ENCODE peak calls at places on chromosomes 1 and 21, in four cellular contexts. One of them, this sample, is unnamed.

GRCh38 chr1:51961231-51961630 is 29.3 kb downstream of the RAB3B start:
- DNase-seq in H1: no peak
- DNase-seq in WTC11: no peak
- DNase-seq in SK-N-SH: no peak
- DNase-seq in this sample: no peak

GRCh38 chr1:6801199-6801598 is 15.9 kb downstream of the CAMTA1 start:
- DNase-seq in H1: no peak
- DNase-seq in SK-N-SH: no peak
- DNase-seq in WTC11: no peak
- DNase-seq in this sample: no peak

GRCh38 chr1:38451541-38451993 is 405.0 kb upstream of the POU3F1 start:
- DNase-seq in WTC11: no peak
- DNase-seq in SK-N-SH: no peak
- DNase-seq in H1: no peak
- DNase-seq in this sample: peak; percentile 21

GRCh38 chr1:80892452-80892995 is 908.2 kb upstream of the ADGRL2 start:
- DNase-seq in WTC11: no peak
- DNase-seq in SK-N-SH: no peak
- DNase-seq in H1: no peak
- DNase-seq in this sample: no peak

GRCh38 chr1:209368864-209369598 is 214.5 kb upstream of the CAMK1G start:
- DNase-seq in SK-N-SH: no peak
- DNase-seq in H1: no peak
- DNase-seq in WTC11: no peak
- DNase-seq in this sample: no peak

GRCh38 chr1:202968895-202969295 is 1.8 kb upstream of the CYB5R1 start:
- DNase-seq in WTC11: peak; percentile 30
- DNase-seq in H1: no peak
- DNase-seq in SK-N-SH: peak; percentile 62
- DNase-seq in this sample: peak; percentile 85

GRCh38 chr1:58927026-58927721 is 143.3 kb upstream of the JUN start:
- DNase-seq in SK-N-SH: no peak
- DNase-seq in WTC11: no peak
- DNase-seq in H1: no peak
- DNase-seq in this sample: no peak

GRCh38 chr1:208047476-208047934 is 136.6 kb upstream of the CD34 start:
- DNase-seq in H1: no peak
- DNase-seq in SK-N-SH: no peak
- DNase-seq in WTC11: no peak
- DNase-seq in this sample: no peak

GRCh38 chr1:64309468-64309867 is 106.0 kb downstream of the UBE2U start:
- DNase-seq in SK-N-SH: no peak
- DNase-seq in WTC11: no peak
- DNase-seq in H1: no peak
- DNase-seq in this sample: no peak

GRCh38 chr1:7265771-7266371 is 480.6 kb downstream of the CAMTA1 start:
- DNase-seq in SK-N-SH: peak; percentile 83
- DNase-seq in WTC11: no peak
- DNase-seq in H1: no peak
- DNase-seq in this sample: no peak

GRCh38 chr1:201538618-201539551 is at the start of gene NAV1:
- DNase-seq in H1: no peak
- DNase-seq in SK-N-SH: peak; percentile 90
- DNase-seq in WTC11: peak; percentile 65
- DNase-seq in this sample: no peak

GRCh38 chr1:231778009-231778719 is 151.6 kb downstream of the DISC1 start:
- DNase-seq in SK-N-SH: no peak
- DNase-seq in H1: no peak
- DNase-seq in WTC11: no peak
- DNase-seq in this sample: no peak

GRCh38 chr1:6205849-6206845 is at the start of gene RNF207:
- DNase-seq in WTC11: peak; percentile 83
- DNase-seq in SK-N-SH: no peak
- DNase-seq in H1: no peak
- DNase-seq in this sample: peak; percentile 84

GRCh38 chr1:3691421-3692204 is 39.3 kb downstream of the TP73 start:
- DNase-seq in SK-N-SH: no peak
- DNase-seq in WTC11: no peak
- DNase-seq in H1: no peak
- DNase-seq in this sample: no peak

GRCh38 chr1:28437260-28437923 is 67.9 kb downstream of the PHACTR4 start:
- DNase-seq in SK-N-SH: no peak
- DNase-seq in WTC11: no peak
- DNase-seq in H1: no peak
- DNase-seq in this sample: no peak

GRCh38 chr1:228039504-228039903 is 32.7 kb downstream of the WNT3A start:
- DNase-seq in SK-N-SH: no peak
- DNase-seq in WTC11: no peak
- DNase-seq in H1: no peak
- DNase-seq in this sample: no peak

GRCh38 chr1:221344693-221345092 is 397.2 kb downstream of the DUSP10 start:
- DNase-seq in H1: no peak
- DNase-seq in WTC11: no peak
- DNase-seq in SK-N-SH: no peak
- DNase-seq in this sample: no peak

GRCh38 chr1:94538243-94538827 is 3.2 kb downstream of the F3 start:
- DNase-seq in H1: no peak
- DNase-seq in WTC11: peak; percentile 30
- DNase-seq in SK-N-SH: no peak
- DNase-seq in this sample: no peak

GRCh38 chr1:223706077-223706988 is 6.0 kb upstream of the CAPN2 start:
- DNase-seq in SK-N-SH: no peak
- DNase-seq in H1: no peak
- DNase-seq in WTC11: no peak
- DNase-seq in this sample: no peak

GRCh38 chr21:39114871-39115658 is 68.2 kb downstream of the PSMG1 start:
- DNase-seq in H1: no peak
- DNase-seq in SK-N-SH: no peak
- DNase-seq in WTC11: no peak
- DNase-seq in this sample: no peak

GRCh38 chr1:61244114-61244513 is 161.8 kb downstream of the NFIA start:
- DNase-seq in WTC11: no peak
- DNase-seq in SK-N-SH: no peak
- DNase-seq in H1: no peak
- DNase-seq in this sample: no peak

GRCh38 chr1:168830562-168830961 is 101.6 kb upstream of the DPT start:
- DNase-seq in WTC11: no peak
- DNase-seq in SK-N-SH: no peak
- DNase-seq in H1: no peak
- DNase-seq in this sample: no peak

GRCh38 chr1:100438375-100438774 is 86.1 kb downstream of the CDC14A start:
- DNase-seq in SK-N-SH: no peak
- DNase-seq in WTC11: no peak
- DNase-seq in H1: no peak
- DNase-seq in this sample: no peak

GRCh38 chr1:100438789-100439188 is 86.5 kb downstream of the CDC14A start:
- DNase-seq in H1: no peak
- DNase-seq in WTC11: no peak
- DNase-seq in SK-N-SH: no peak
- DNase-seq in this sample: no peak

GRCh38 chr1:100443739-100444571 is 91.6 kb downstream of the CDC14A start:
- DNase-seq in WTC11: no peak
- DNase-seq in SK-N-SH: no peak
- DNase-seq in H1: no peak
- DNase-seq in this sample: no peak

GRCh38 chr1:100441651-100442050 is 89.3 kb downstream of the CDC14A start:
- DNase-seq in WTC11: no peak
- DNase-seq in SK-N-SH: no peak
- DNase-seq in H1: no peak
- DNase-seq in this sample: no peak

GRCh38 chr1:100440075-100440809 is 87.9 kb downstream of the CDC14A start:
- DNase-seq in WTC11: no peak
- DNase-seq in H1: no peak
- DNase-seq in SK-N-SH: peak; percentile 35
- DNase-seq in this sample: peak; percentile 83
- TF ChIP-seq TEAD4 in WTC11: no peak
- TF ChIP-seq TEAD4 in H1: no peak
- TF ChIP-seq TEAD4 in SK-N-SH: no peak
- TF ChIP-seq TEAD4 in this sample: no peak

DNA sequence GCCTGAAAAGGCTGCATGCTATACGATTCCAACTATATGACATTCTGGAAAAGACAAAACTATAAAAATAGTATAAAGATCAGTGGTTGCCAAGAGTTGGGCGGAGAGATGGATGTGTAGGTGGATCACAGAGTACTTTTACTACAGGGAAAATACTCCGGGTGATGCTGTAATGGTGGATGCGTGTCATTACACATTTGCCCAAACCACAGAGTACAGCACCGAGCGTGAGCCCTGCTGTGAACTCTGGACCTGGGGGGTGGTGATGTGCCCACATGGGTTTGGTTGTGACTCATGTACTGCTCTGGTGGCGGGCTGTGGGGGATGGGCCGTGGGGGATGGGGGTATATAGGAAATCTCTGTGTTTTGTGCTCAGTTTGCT is 162.7 kb upstream of the COL6A1 start:
- DNase-seq in H1: no peak
- DNase-seq in SK-N-SH: no peak
- DNase-seq in WTC11: no peak
- DNase-seq in this sample: no peak
- TF ChIP-seq TEAD4 in H1: no peak
- TF ChIP-seq TEAD4 in SK-N-SH: no peak
- TF ChIP-seq TEAD4 in WTC11: no peak
- TF ChIP-seq TEAD4 in this sample: no peak

GRCh38 chr1:151721788-151722510 is 627 bp downstream of the RIIAD1 start:
- DNase-seq in H1: no peak
- DNase-seq in SK-N-SH: no peak
- DNase-seq in WTC11: no peak
- DNase-seq in this sample: no peak

GRCh38 chr1:151718011-151718431 is 1.4 kb upstream of the CELF3 start:
- DNase-seq in H1: no peak
- DNase-seq in SK-N-SH: no peak
- DNase-seq in WTC11: no peak
- DNase-seq in this sample: no peak

GRCh38 chr1:151720974-151721787 is at the start of gene RIIAD1:
- DNase-seq in WTC11: peak; percentile 61
- DNase-seq in SK-N-SH: peak; percentile 93
- DNase-seq in H1: no peak
- DNase-seq in this sample: peak; percentile 58

GRCh38 chr1:151718666-151719065 is 2.1 kb upstream of the CELF3 start:
- DNase-seq in SK-N-SH: no peak
- DNase-seq in WTC11: no peak
- DNase-seq in H1: no peak
- DNase-seq in this sample: no peak

DNA sequence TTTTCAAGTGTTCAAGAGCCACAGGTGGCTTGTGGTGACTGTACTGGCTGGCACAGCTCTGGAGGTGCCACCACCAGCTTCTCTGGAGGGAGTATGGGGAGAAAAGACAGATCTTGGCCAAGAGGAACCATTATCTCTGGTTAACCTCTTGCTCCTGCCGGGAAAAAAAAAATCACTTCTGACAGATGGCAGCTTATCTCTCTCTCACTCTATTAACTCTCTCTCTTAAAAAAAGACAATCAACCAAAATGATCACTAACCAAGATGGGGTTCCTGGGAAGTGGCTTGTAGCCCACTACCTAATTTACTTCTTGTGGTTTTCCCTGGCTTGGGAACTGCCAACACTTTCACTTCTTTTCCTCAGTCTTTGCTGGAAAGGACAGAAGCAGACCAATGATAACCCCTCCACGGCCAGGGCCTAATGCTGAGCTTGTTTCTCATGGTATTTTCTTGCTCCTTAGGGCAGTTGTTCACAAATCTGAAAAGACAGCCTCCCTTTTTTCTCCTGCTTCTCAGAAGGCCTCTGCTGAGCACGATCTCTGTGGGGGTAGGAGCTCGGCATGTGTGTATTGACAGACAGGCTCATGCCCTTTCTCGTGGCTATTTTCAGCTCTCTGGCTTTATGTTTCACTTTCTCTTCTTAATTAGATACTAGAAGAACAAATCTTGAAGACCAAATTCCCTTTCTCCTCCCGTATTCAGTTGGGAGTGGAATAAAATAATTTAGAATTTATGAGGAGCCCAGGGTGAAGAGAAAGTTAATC is 950 bp upstream of the RIIAD1 start:
- DNase-seq in SK-N-SH: no peak
- DNase-seq in H1: no peak
- DNase-seq in WTC11: no peak
- DNase-seq in this sample: no peak
- TF ChIP-seq TEAD4 in SK-N-SH: no peak
- TF ChIP-seq TEAD4 in H1: no peak
- TF ChIP-seq TEAD4 in WTC11: no peak
- TF ChIP-seq TEAD4 in this sample: no peak

DNA sequence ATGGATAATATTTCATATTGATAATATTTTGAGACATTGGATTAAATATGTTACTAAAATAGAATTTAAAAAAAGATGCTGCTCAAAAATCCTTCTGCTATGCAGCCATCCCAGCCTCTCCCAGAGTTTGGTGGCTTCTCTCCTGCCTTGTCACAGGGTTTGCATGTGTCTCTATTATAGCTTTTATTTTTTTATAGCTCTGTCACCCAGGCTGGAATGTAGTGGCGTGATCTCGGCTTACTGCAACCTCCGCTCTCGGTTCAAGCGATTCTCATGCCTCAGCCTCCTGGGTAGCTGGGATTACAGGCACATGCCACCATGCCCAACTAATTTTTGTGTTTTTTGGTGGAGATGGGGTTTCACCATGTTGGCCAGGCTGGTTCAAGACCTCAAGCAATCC is 50.7 kb upstream of the ID3 start:
- DNase-seq in SK-N-SH: no peak
- DNase-seq in H1: no peak
- DNase-seq in WTC11: no peak
- DNase-seq in this sample: no peak
- TF ChIP-seq TEAD4 in SK-N-SH: no peak
- TF ChIP-seq TEAD4 in H1: no peak
- TF ChIP-seq TEAD4 in WTC11: no peak
- TF ChIP-seq TEAD4 in this sample: no peak

GRCh38 chr1:174626031-174627020 is 178.6 kb downstream of the GPR52 start:
- DNase-seq in H1: no peak
- DNase-seq in WTC11: no peak
- DNase-seq in SK-N-SH: no peak
- DNase-seq in this sample: no peak
- TF ChIP-seq TEAD4 in H1: no peak
- TF ChIP-seq TEAD4 in WTC11: no peak
- TF ChIP-seq TEAD4 in SK-N-SH: no peak
- TF ChIP-seq TEAD4 in this sample: no peak

GRCh38 chr1:8910914-8911313 is 32.4 kb upstream of the ENO1 start:
- DNase-seq in WTC11: no peak
- DNase-seq in SK-N-SH: no peak
- DNase-seq in H1: no peak
- DNase-seq in this sample: peak; percentile 43

GRCh38 chr1:8911416-8912309 is 33.2 kb upstream of the ENO1 start:
- DNase-seq in WTC11: peak; percentile 25
- DNase-seq in H1: peak; percentile 41
- DNase-seq in SK-N-SH: no peak
- DNase-seq in this sample: no peak

GRCh38 chr1:8913457-8913856 is 32.2 kb upstream of the CA6 start:
- DNase-seq in WTC11: no peak
- DNase-seq in SK-N-SH: no peak
- DNase-seq in H1: no peak
- DNase-seq in this sample: no peak

GRCh38 chr1:8908388-8909151 is 30.1 kb upstream of the ENO1 start:
- DNase-seq in SK-N-SH: no peak
- DNase-seq in WTC11: no peak
- DNase-seq in H1: no peak
- DNase-seq in this sample: no peak

GRCh38 chr1:8910331-8910730 is 31.8 kb upstream of the ENO1 start:
- DNase-seq in SK-N-SH: no peak
- DNase-seq in H1: no peak
- DNase-seq in WTC11: no peak
- DNase-seq in this sample: no peak
- TF ChIP-seq TEAD4 in SK-N-SH: no peak
- TF ChIP-seq TEAD4 in H1: no peak
- TF ChIP-seq TEAD4 in WTC11: no peak
- TF ChIP-seq TEAD4 in this sample: no peak

This sample was measured in K562.